ENCODE peak calls at places on chromosomes 16 and 17, in seven cellular contexts. B is kidney, T is GM23248, P is DND-41, O is Peyer's patch, U is prostate gland, J is ascending aorta. C is an unnamed sample.

GRCh38 chr17:5430413-5430999 is 8.4 kb downstream of the C1QBP start:
- DNase-seq in U (no peak), P (no peak), B (no peak), O (no peak), J (no peak), T (no peak), C (no peak)

GRCh38 chr17:6913608-6914443 is 82.0 kb upstream of the ALOX12 start:
- DNase-seq in P (peak; percentile 77), T (peak; percentile 74), O (peak; percentile 67), J (no peak), B (peak; percentile 77), U (peak; percentile 46), C (peak; percentile 37)

GRCh38 chr17:51957746-51958145 is 200.8 kb downstream of the CA10 start:
- DNase-seq in P (no peak), J (no peak), T (no peak), U (no peak), O (no peak), B (no peak), C (no peak)

GRCh38 chr17:6701719-6702118 is 11.4 kb downstream of the SLC13A5 start:
- DNase-seq in U (no peak), O (no peak), B (no peak), J (no peak), T (peak; percentile 64), P (peak; percentile 29), C (no peak)

GRCh38 chr17:32496348-32497078 is 9.7 kb downstream of the CDK5R1 start:
- DNase-seq in T (peak; percentile 91), B (no peak), U (no peak), P (no peak), O (peak; percentile 39), J (no peak), C (no peak)

GRCh38 chr16:49825006-49825405 is 30.9 kb downstream of the ZNF423 start:
- DNase-seq in U (no peak), J (no peak), B (no peak), T (no peak), P (no peak), O (no peak), C (no peak)

GRCh38 chr17:30251931-30252330 is 16.4 kb upstream of the SLC6A4 start:
- DNase-seq in O (no peak), J (no peak), U (no peak), P (no peak), T (no peak), B (no peak), C (no peak)

GRCh38 chr16:73058221-73058615 is 10.3 kb upstream of the ZFHX3 start:
- DNase-seq in U (no peak), O (peak; percentile 72), B (peak; percentile 82), T (peak; percentile 77), J (no peak), P (peak; percentile 64), C (no peak)

GRCh38 chr17:39663688-39664580 is 1.2 kb upstream of the TCAP start:
- DNase-seq in B (peak; percentile 80), P (no peak), T (peak; percentile 48), O (peak; percentile 78), U (no peak), J (no peak), C (no peak)

GRCh38 chr17:71337903-71338302 is 782.9 kb upstream of the SOX9 start:
- DNase-seq in J (no peak), P (no peak), B (no peak), U (no peak), O (no peak), T (no peak), C (no peak)

GRCh38 chr17:8120520-8121443 is 2.5 kb upstream of the ALOXE3 start:
- DNase-seq in O (peak; percentile 66), U (peak; percentile 43), B (peak; percentile 88), P (peak; percentile 70), T (peak; percentile 83), J (no peak), C (peak; percentile 47)
- H3K4me1 ChIP-seq in O (peaks cover 57% of the 10 kb centered on the region), U (peaks cover 10% of the 10 kb centered on the region), B (peaks cover 49% of the 10 kb centered on the region), P (peaks cover 81% of the 10 kb centered on the region), T (peaks cover 27% of the 10 kb centered on the region), J (peaks cover 28% of the 10 kb centered on the region), C (peaks cover 61% of the 10 kb centered on the region)

DNA sequence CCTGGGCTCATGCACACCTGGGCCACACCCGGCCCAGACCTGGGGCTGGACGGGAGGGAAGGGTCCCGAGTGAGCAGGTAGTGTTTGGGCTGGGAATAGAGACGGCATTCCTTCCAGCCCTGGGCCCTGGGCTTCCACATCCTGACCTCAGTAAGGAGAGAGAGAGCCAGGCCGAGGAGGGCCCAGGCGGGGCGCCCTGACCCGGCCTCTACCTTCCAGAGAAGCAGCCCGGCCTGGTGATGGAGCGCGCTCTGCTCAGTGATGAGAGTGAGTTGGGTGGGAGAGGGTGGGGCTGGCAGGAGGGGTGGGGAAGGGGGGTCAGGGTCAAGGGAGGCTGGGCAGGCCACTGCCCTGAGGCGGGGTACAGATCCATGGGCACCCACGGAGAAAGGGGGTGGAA is 13.6 kb upstream of the MYO15B start:
- DNase-seq in P (no peak), B (no peak), T (no peak), U (no peak), O (no peak), J (no peak), C (no peak)
- H3K36me3 ChIP-seq in P (no peaks in the 10 kb centered on the region), B (peaks cover 8% of the 10 kb centered on the region), T (no peaks in the 10 kb centered on the region), U (no peaks in the 10 kb centered on the region), O (no peaks in the 10 kb centered on the region), J (no peaks in the 10 kb centered on the region), C (peaks cover 4% of the 10 kb centered on the region)

GRCh38 chr16:3950343-3951193 is 70.1 kb upstream of the CREBBP start:
- DNase-seq in T (peak; percentile 99), J (peak; percentile 73), O (peak; percentile 58), B (peak; percentile 95), U (peak; percentile 48), P (no peak), C (no peak)
- H3K4me1 ChIP-seq in T (peaks cover 40% of the 10 kb centered on the region), J (no peaks in the 10 kb centered on the region), O (no peaks in the 10 kb centered on the region), B (peaks cover 3% of the 10 kb centered on the region), U (no peaks in the 10 kb centered on the region), P (no peaks in the 10 kb centered on the region), C (no peaks in the 10 kb centered on the region)

GRCh38 chr16:89233678-89234490 is 16.4 kb downstream of the ZNF778 start:
- DNase-seq in U (no peak), J (no peak), P (no peak), T (no peak), B (no peak), O (no peak), C (no peak)
- H3K36me3 ChIP-seq in U (no peaks in the 10 kb centered on the region), J (peaks cover 47% of the 10 kb centered on the region), P (peaks cover 41% of the 10 kb centered on the region), T (peaks cover 20% of the 10 kb centered on the region), B (peaks cover 19% of the 10 kb centered on the region), O (no peaks in the 10 kb centered on the region), C (peaks cover 20% of the 10 kb centered on the region)